ENCODE peak calls at places on chromosomes 11 and 22, in seven cellular contexts. X is AG10803, I is astrocyte of the spinal cord, M is fibroblast of mammary gland, D is HCT116, O is epithelial cell of esophagus, S is choroid plexus epithelial cell. N is an unnamed sample.

GRCh38 chr22:44162960-44163359 is 17.8 kb upstream of the PARVG start:
- DNase-seq in X (no peak), I (no peak), M (no peak), D (no peak), O (no peak), S (no peak), N (no peak)

GRCh38 chr11:100778386-100778785 is 91.3 kb downstream of the ARHGAP42 start:
- DNase-seq in X (no peak), I (no peak), M (no peak), D (no peak), O (no peak), S (no peak), N (no peak)

GRCh38 chr22:50600541-50600940 is at the start of gene MAPK8IP2:
- DNase-seq in X (no peak), I (no peak), M (no peak), D (no peak), O (no peak), S (no peak), N (no peak)

GRCh38 chr11:92225563-92226308 is 1.1 kb downstream of the FAT3 start:
- DNase-seq in X (peak), I (peak), M (no peak), D (no peak), O (no peak), S (no peak), N (peak)

GRCh38 chr11:71202966-71203365 is 49.4 kb downstream of the SHANK2 start:
- DNase-seq in X (no peak), I (no peak), M (no peak), D (no peak), O (no peak), S (no peak), N (peak)

GRCh38 chr11:35367491-35367890 is 51.9 kb downstream of the SLC1A2 start:
- DNase-seq in X (peak), I (peak), M (peak), D (no peak), O (peak), S (peak), N (no peak)

GRCh38 chr22:49657974-49658550 is 169.6 kb downstream of the BRD1 start:
- DNase-seq in X (no peak), I (no peak), M (no peak), D (no peak), O (no peak), S (no peak), N (no peak)

GRCh38 chr11:76663912-76664440 is 6.6 kb downstream of the LRRC32 start:
- DNase-seq in X (no peak), I (no peak), M (no peak), D (no peak), O (no peak), S (no peak), N (no peak)

GRCh38 chr22:46542011-46542985 is 4.9 kb upstream of the CELSR1 start:
- DNase-seq in X (peak), I (peak), M (peak), D (no peak), O (peak), S (peak), N (peak)

GRCh38 chr11:73478737-73479347 is 102.6 kb downstream of the RELT start:
- DNase-seq in X (peak), I (peak), M (peak), D (peak), O (peak), S (peak), N (no peak)

GRCh38 chr11:118790357-118791014 is 478 bp downstream of the DDX6 start:
- DNase-seq in X (peak), I (peak), M (peak), D (no peak), O (peak), S (peak), N (peak)

GRCh38 chr22:40578171-40578570 is 58.3 kb downstream of the MRTFA start:
- DNase-seq in X (no peak), I (no peak), M (no peak), D (no peak), O (no peak), S (no peak), N (no peak)

GRCh38 chr11:118618991-118619375 is 11.6 kb downstream of the PHLDB1 start:
- DNase-seq in X (peak), I (peak), M (peak), D (no peak), O (no peak), S (peak), N (peak)

GRCh38 chr11:101848262-101848661 is 66.5 kb upstream of the CEP126 start:
- DNase-seq in X (peak), I (peak), M (peak), D (no peak), O (peak), S (peak), N (no peak)

GRCh38 chr11:21894492-21894891 is 298.4 kb upstream of the ANO5 start:
- DNase-seq in X (no peak), I (no peak), M (no peak), D (no peak), O (no peak), S (no peak), N (no peak)

GRCh38 chr22:24460418-24461089 is 33.2 kb downstream of the ADORA2A start:
- DNase-seq in X (no peak), I (peak), M (no peak), D (no peak), O (no peak), S (peak), N (no peak)

GRCh38 chr11:118924591-118925585 is 838 bp downstream of the BCL9L start:
- DNase-seq in X (no peak), I (no peak), M (peak), D (no peak), O (peak), S (peak), N (peak)

GRCh38 chr22:35470903-35471321 is 69.7 kb upstream of the RASD2 start:
- DNase-seq in X (no peak), I (no peak), M (peak), D (peak), O (no peak), S (peak), N (no peak)

GRCh38 chr11:44759743-44760476 is 33.1 kb downstream of the TSPAN18 start:
- DNase-seq in X (no peak), I (no peak), M (no peak), D (no peak), O (no peak), S (no peak), N (no peak)

GRCh38 chr11:44761546-44761961 is 34.8 kb downstream of the TSPAN18 start:
- DNase-seq in X (no peak), I (no peak), M (no peak), D (no peak), O (no peak), S (no peak), N (no peak)

GRCh38 chr11:44760477-44760872 is 33.7 kb downstream of the TSPAN18 start:
- DNase-seq in X (no peak), I (no peak), M (no peak), D (no peak), O (no peak), S (no peak), N (no peak)

GRCh38 chr11:44758996-44759395 is 32.2 kb downstream of the TSPAN18 start:
- DNase-seq in X (no peak), I (no peak), M (no peak), D (no peak), O (no peak), S (no peak), N (no peak)

DNA sequence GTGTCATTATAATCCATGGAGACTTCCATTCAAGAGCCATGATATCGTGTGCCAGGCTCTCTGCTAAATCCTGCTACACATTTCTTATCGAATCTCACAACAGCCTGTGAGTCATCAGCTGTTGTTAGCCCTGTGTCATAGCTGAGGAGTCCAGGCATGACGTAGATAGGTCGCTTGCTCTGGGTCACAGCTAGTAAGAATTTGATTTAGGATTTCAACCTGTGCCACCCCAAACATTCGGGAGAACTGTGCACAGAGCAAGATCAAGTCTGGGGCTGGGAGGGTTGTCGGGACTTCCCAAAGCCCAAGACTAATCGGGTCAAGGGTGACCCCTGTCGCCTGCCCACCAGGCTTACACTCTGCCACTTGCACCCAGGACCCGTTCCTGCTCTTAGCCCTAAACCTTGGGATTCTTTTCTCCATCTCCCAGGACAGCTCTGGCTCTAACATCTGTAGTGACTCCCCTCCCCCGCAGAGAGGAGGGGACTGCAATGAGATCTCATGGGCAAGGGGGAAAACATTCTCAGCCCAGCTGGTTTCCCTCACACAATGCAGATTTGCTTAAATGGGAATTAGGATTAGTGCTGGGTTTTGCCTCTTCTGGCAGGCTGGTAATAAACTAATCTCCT is 34.3 kb downstream of the TSPAN18 start:
- DNase-seq in X (peak), I (peak), M (peak), D (peak), O (peak), S (peak), N (no peak)
- TF ChIP-seq CTCF in X (peak), I (no peak), M (no peak), D (no peak), O (no peak), S (no peak), N (no peak)

GRCh38 chr11:83285131-83285770 is 916 bp downstream of the CCDC90B start:
- DNase-seq in X (no peak), I (no peak), M (no peak), D (no peak), O (no peak), S (no peak), N (no peak)

GRCh38 chr11:83282084-83282716 is 4.0 kb downstream of the CCDC90B start:
- DNase-seq in X (peak), I (no peak), M (no peak), D (no peak), O (no peak), S (peak), N (no peak)

GRCh38 chr11:83287631-83288030 is 1.5 kb upstream of the CCDC90B start:
- DNase-seq in X (no peak), I (no peak), M (no peak), D (no peak), O (no peak), S (no peak), N (no peak)

GRCh38 chr11:83284501-83285051 is 1.6 kb downstream of the CCDC90B start:
- DNase-seq in X (no peak), I (no peak), M (no peak), D (no peak), O (no peak), S (peak), N (no peak)

DNA sequence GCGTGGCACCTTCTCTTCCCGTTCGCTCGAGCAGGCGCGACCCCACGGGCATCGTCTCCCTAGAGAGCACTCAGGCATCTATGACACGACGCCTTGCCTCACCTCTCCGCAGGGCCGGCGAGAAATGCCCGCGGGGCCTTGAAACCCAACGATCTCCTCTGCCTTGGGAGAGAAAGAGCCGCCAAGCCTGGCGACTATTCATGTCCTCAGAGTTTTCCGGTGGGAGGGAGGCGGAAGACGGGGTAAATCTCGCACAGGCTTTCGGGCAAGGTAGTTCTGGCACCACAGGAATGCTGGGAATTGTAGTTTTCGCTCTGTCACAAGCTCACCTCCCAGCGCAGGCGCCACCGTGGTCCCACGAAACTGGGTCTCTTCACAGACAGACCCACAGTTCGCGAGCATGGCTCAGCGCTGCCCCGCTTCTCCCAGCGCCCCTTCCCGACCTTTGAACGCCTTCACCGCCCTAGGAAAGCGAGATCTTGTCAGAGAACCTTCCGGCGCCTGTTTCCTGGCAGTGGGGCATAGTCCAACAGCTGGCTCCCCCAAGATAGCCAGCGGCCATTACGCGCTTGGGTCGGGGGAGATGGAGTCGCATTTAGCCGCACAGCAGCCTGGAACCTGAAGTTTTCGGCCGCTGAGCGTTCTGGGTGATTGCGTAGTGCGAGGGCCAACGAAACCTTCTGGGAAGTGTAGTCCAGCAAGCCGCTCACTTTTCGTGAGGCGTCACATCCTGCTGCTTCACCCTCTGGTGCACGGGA is at the start of gene CCDC90B:
- DNase-seq in X (peak), I (peak), M (peak), D (peak), O (peak), S (peak), N (peak)
- TF ChIP-seq CTCF in X (peak), I (peak), M (peak), D (peak), O (peak), S (no peak), N (no peak)

DNA sequence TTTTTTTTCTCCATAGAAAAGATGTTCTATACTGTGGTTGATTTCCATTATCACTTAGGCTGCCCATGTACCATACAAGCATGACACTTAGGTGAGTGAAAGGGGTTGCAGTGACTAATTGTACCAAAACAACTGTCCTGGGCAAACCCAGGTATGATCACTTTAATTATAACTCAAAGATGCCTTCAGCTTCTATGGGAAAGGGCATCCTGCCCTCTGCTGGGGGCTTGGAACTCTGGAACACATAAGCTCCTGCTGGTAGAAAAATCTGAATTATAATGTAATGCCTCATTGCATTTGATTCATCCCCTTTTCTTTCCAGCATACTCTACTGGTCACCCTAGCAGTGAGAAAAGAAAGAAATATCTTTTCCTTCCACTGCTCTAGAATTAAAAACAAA is 206.3 kb downstream of the DDX10 start:
- DNase-seq in X (peak), I (peak), M (peak), D (no peak), O (peak), S (peak), N (no peak)
- TF ChIP-seq CTCF in X (peak), I (peak), M (peak), D (peak), O (peak), S (peak), N (peak)

DNA sequence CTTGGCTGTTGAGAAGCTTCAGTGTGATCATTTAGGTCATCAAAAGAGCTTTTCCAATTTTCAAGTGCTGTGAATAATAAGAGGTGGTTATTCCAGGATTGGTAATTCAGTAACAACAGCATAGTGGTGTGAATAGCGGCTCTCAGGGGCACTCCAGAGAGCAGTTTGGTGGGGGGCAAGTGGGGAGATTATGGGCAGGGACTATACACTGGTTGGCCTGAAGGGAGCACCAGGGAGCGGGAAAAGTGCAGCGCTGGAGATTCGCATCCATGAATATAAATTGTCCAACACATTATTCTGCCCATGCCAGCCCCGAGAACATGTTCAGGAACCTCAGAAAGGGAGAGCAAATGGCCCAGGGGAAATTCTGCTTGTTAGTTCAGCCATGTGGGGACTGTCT is 37.9 kb downstream of the OR6Q1 start:
- DNase-seq in X (no peak), I (no peak), M (no peak), D (no peak), O (no peak), S (no peak), N (no peak)
- TF ChIP-seq CTCF in X (no peak), I (no peak), M (no peak), D (peak), O (no peak), S (no peak), N (no peak)

GRCh38 chr11:122578168-122578825 is 77.2 kb upstream of the UBASH3B start:
- DNase-seq in X (no peak), I (no peak), M (peak), D (no peak), O (no peak), S (peak), N (no peak)
- TF ChIP-seq CTCF in X (peak), I (no peak), M (peak), D (no peak), O (no peak), S (peak), N (no peak)

GRCh38 chr11:30619767-30620166 is 33.6 kb upstream of the MPPED2 start:
- DNase-seq in X (no peak), I (no peak), M (no peak), D (no peak), O (no peak), S (no peak), N (no peak)

GRCh38 chr11:30617762-30618161 is 31.6 kb upstream of the MPPED2 start:
- DNase-seq in X (no peak), I (no peak), M (no peak), D (no peak), O (no peak), S (no peak), N (no peak)
- TF ChIP-seq CTCF in X (no peak), I (no peak), M (no peak), D (peak), O (peak), S (no peak), N (no peak)

GRCh38 chr11:66638177-66639065 is at the start of gene RBM4:
- DNase-seq in X (peak), I (peak), M (peak), D (peak), O (peak), S (peak), N (peak)
- TF ChIP-seq CTCF in X (peak), I (no peak), M (no peak), D (no peak), O (peak), S (peak), N (no peak)

DNA sequence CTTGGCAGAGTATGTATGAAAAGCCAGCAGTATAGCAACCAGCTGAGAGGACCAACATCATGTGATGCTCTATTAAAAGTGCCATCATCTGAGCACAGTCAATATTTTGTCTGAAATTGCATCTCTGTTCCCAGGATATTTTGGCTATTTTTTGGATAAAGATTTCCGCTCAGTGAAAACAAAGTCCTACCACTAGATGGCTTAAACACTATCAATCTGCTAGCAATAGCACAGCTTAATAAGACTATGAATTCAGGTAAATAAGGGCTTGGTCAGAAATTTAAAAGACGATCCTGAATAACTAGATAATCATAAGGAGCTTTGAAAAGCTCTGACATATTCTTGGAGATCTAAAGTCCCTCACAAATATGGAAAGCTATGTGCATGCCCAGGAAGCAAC is 74.4 kb downstream of the MS4A13 start:
- DNase-seq in X (no peak), I (no peak), M (no peak), D (peak), O (no peak), S (peak), N (no peak)
- TF ChIP-seq CTCF in X (no peak), I (no peak), M (no peak), D (peak), O (no peak), S (no peak), N (no peak)

DNA sequence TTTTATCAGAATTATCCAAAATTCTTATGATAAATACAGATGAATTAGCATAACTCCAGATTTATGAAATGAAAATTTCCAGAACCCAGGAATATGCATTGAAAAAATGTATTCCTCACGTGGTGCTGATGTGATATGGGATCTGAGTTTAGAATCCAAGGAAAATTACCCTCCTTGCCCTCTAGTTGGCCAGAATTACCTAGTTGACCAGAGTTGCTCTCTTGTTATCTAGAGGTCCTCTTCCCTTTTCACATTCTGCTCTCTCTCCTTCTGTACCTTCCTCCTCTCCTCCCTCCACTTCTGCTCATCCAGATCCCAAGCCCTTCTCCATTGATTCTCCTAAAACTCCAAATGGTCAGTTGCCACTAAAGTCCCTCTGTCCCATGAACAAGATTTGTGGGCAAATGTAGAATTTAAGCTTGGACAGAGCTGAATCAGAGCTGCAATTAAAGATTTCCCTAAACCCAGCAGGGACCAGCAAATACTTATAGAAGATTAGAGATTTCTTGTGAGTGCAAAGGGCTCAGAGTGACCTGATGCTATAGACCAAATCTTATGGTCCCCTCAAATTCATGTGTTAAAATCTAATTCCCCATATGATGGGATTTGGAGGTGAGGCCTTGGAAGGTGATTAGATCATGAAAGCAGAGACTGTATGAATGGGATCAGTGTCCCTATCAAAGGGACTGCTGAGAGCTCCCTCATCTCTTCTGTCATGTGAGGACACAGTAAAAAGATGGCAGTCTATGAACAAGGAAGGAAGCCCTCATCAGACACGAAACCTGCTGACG is 103.2 kb upstream of the IGLL5 start:
- DNase-seq in X (no peak), I (no peak), M (no peak), D (no peak), O (no peak), S (no peak), N (no peak)
- TF ChIP-seq CTCF in X (no peak), I (no peak), M (no peak), D (peak), O (no peak), S (no peak), N (no peak)

N was measured in psoas muscle.